ENCODE peak calls at places on chromosomes 11 and 22, in nine cellular contexts. B is spleen, Q is IMR-90, J is dorsolateral prefrontal cortex, X is cardiac muscle cell, N is lower lobe of right lung, Z is cardiac fibroblast, M is sigmoid colon, Y is kidney epithelial cell. W is an unnamed sample.

GRCh38 chr11:124839051-124839971 is 25.9 kb upstream of the ROBO3 start:
- DNase-seq in B (peak; percentile 79), Q (no peak), J (no peak), X (peak; percentile 36), N (no peak), Z (no peak), M (no peak), Y (no peak), W (no peak)

GRCh38 chr22:36456459-36456835 is 25.0 kb downstream of the TXN2 start:
- DNase-seq in B (no peak), Q (no peak), J (no peak), X (no peak), N (no peak), Z (no peak), M (no peak), Y (no peak), W (no peak)

GRCh38 chr11:131893103-131893502 is 522.7 kb downstream of the NTM start:
- DNase-seq in B (no peak), Q (no peak), J (no peak), X (no peak), N (no peak), Z (no peak), M (no peak), Y (no peak), W (no peak)

GRCh38 chr11:108758458-108758857 is 93.6 kb downstream of the DDX10 start:
- DNase-seq in B (no peak), Q (peak; percentile 8), J (no peak), X (no peak), N (no peak), Z (peak; percentile 50), M (no peak), Y (no peak), W (peak; percentile 48)

GRCh38 chr11:123168236-123168635 is 26.8 kb downstream of the CLMP start:
- DNase-seq in B (no peak), Q (no peak), J (no peak), X (no peak), N (no peak), Z (no peak), M (no peak), Y (no peak), W (peak; percentile 84)

GRCh38 chr11:88813233-88813915 is 252.4 kb downstream of the GRM5 start:
- DNase-seq in B (no peak), Q (no peak), J (no peak), X (no peak), N (no peak), Z (no peak), M (no peak), Y (no peak), W (no peak)

GRCh38 chr11:67298786-67299185 is 4.5 kb upstream of the SSH3 start:
- DNase-seq in B (no peak), Q (no peak), J (no peak), X (no peak), N (peak; percentile 10), Z (no peak), M (peak; percentile 53), Y (no peak), W (no peak)

GRCh38 chr22:44154431-44154942 is 26.2 kb upstream of the PARVG start:
- DNase-seq in B (no peak), Q (peak; percentile 66), J (no peak), X (no peak), N (no peak), Z (peak; percentile 32), M (no peak), Y (peak; percentile 37), W (peak; percentile 14)

GRCh38 chr11:10387209-10388083 is 67.6 kb upstream of the AMPD3 start:
- DNase-seq in B (no peak), Q (peak; percentile 92), J (no peak), X (no peak), N (no peak), Z (peak; percentile 97), M (peak; percentile 93), Y (no peak), W (peak; percentile 87)

GRCh38 chr11:29184939-29185890 is 831.6 kb downstream of the KCNA4 start:
- DNase-seq in B (no peak), Q (peak; percentile 98), J (no peak), X (no peak), N (no peak), Z (peak; percentile 95), M (no peak), Y (peak; percentile 77), W (peak; percentile 81)

GRCh38 chr11:132770802-132771545 is 761.3 kb downstream of the OPCML start:
- DNase-seq in B (no peak), Q (no peak), J (no peak), X (no peak), N (no peak), Z (no peak), M (no peak), Y (no peak), W (no peak)

GRCh38 chr11:105142167-105142566 is 2.6 kb upstream of the CARD18 start:
- DNase-seq in B (no peak), Q (no peak), J (no peak), X (no peak), N (no peak), Z (peak; percentile 26), M (no peak), Y (no peak), W (no peak)

DNA sequence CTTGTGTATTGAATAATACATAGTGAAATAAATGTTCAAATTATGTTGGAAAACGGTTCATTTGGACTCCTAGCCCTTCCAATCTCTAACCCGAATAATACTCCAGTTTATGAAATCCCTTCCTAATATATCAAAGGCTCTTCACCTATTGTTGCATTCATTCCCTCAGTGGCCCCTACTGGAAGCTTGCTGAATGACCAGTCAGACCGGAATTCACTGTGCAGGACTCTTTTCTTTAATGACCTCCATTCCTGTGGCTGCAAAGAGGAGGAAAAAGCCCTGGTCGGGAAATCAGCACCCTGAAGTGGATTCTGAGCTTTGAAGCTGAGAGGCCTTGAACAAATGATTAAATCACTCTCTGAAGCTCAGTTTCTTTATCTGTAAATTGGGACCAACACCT is 19.1 kb upstream of the RCN1 start:
- DNase-seq in B (no peak), Q (peak; percentile 68), J (no peak), X (peak; percentile 35), N (no peak), Z (peak; percentile 66), M (no peak), Y (no peak), W (peak; percentile 61)
- TF ChIP-seq CTCF in B (no peak), Q (peak; percentile 49), J (no peak), X (peak; percentile 66), N (peak; percentile 26), Z (peak; percentile 74), M (no peak), Y (peak; percentile 58), W (peak; percentile 69)

GRCh38 chr11:1389932-1390587 is at the start of gene BRSK2:
- DNase-seq in B (no peak), Q (no peak), J (no peak), X (no peak), N (no peak), Z (no peak), M (no peak), Y (no peak), W (no peak)

GRCh38 chr11:1387961-1388762 is 1.6 kb upstream of the BRSK2 start:
- DNase-seq in B (no peak), Q (no peak), J (no peak), X (peak; percentile 27), N (peak; percentile 68), Z (no peak), M (no peak), Y (no peak), W (no peak)

GRCh38 chr11:1387521-1387920 is 2.2 kb upstream of the BRSK2 start:
- DNase-seq in B (peak; percentile 74), Q (no peak), J (no peak), X (no peak), N (peak; percentile 45), Z (no peak), M (no peak), Y (no peak), W (no peak)

GRCh38 chr11:1389103-1389931 is 417 bp upstream of the BRSK2 start:
- DNase-seq in B (peak; percentile 98), Q (peak; percentile 93), J (peak; percentile 97), X (peak; percentile 99), N (peak; percentile 97), Z (peak; percentile 97), M (peak; percentile 99), Y (peak; percentile 59), W (peak; percentile 96)

DNA sequence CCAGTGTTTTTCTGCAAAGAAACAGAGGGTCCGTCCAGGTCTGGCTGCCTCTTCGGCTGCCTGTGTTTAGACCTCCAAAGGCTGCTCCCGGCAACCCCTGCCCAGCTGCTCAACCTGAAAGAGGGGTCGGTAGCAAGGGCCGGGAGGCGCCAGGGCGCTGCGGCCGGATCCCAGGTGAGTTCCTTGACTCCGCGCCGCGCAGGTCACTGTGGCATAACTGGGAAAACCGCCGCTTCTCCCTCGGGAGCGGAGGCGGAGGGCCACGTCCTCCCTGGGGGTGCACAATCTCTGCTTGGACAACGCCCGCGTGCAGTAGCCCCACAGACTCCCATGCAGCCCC is 1.0 kb upstream of the BRSK2 start:
- DNase-seq in B (no peak), Q (no peak), J (no peak), X (peak; percentile 21), N (no peak), Z (no peak), M (no peak), Y (no peak), W (no peak)
- H3K4me3 ChIP-seq in B (peak overlapping the region; percentile 49), Q (peak overlapping the region; percentile 62), J (peak overlapping the region; percentile 82), X (peak overlapping the region; percentile 25), N (peak overlapping the region; percentile 60), Z (peak overlapping the region; percentile 58), M (peak overlapping the region; percentile 46), Y (peak overlapping the region; percentile 35), W (peak overlapping the region; percentile 63)

GRCh38 chr11:93741094-93741881 is at the start of the genes C11orf54 and TAF1D:
- DNase-seq in B (peak; percentile 99), Q (peak; percentile 97), J (peak; percentile 96), X (peak; percentile 99), N (peak; percentile 98), Z (peak; percentile 99), M (peak; percentile 99), Y (peak; percentile 86), W (peak; percentile 99)
- TF ChIP-seq CTCF in B (peak; percentile 30), Q (no peak), J (peak; percentile 57), X (no peak), N (peak; percentile 5), Z (no peak), M (no peak), Y (no peak), W (no peak)

GRCh38 chr11:106959386-106959785 is 58.9 kb downstream of the GUCY1A2 start:
- DNase-seq in B (no peak), Q (no peak), J (no peak), X (no peak), N (no peak), Z (no peak), M (no peak), Y (no peak), W (no peak)

GRCh38 chr11:106956887-106957505 is 61.3 kb downstream of the GUCY1A2 start:
- DNase-seq in B (no peak), Q (no peak), J (no peak), X (no peak), N (no peak), Z (no peak), M (no peak), Y (no peak), W (peak; percentile 17)

GRCh38 chr11:106959800-106960199 is 58.5 kb downstream of the GUCY1A2 start:
- DNase-seq in B (no peak), Q (no peak), J (no peak), X (peak; percentile 47), N (no peak), Z (peak; percentile 62), M (no peak), Y (no peak), W (peak; percentile 14)

GRCh38 chr11:106961048-106961447 is 57.2 kb downstream of the GUCY1A2 start:
- DNase-seq in B (no peak), Q (no peak), J (no peak), X (no peak), N (no peak), Z (no peak), M (no peak), Y (no peak), W (no peak)

GRCh38 chr11:106958506-106959248 is 59.6 kb downstream of the GUCY1A2 start:
- DNase-seq in B (no peak), Q (no peak), J (no peak), X (no peak), N (no peak), Z (peak; percentile 64), M (no peak), Y (no peak), W (no peak)
- H3K4me3 ChIP-seq in B (no peak overlapping the region), Q (no peak overlapping the region), J (no peak overlapping the region), X (no peak overlapping the region), N (no peak overlapping the region), Z (no peak overlapping the region), M (no peak overlapping the region), Y (no peak overlapping the region), W (no peak overlapping the region)

W was measured in fibroblast of villous mesenchyme.